ENCODE peak calls at places on chromosome 22, in six cellular contexts. F, K, W, B, U and H are unnamed samples.

GRCh38 chr22:36738416-36739020 is 35.0 kb upstream of the CACNG2 start:
- DNase-seq in U (no peak), F (peak), B (no peak), W (no peak), K (peak), H (no peak)

GRCh38 chr22:34866501-34867171 is 199.3 kb upstream of the ISX start:
- DNase-seq in U (no peak), F (no peak), K (no peak), W (no peak), B (peak), H (no peak)

GRCh38 chr22:36286096-36286957 is 33.4 kb downstream of the APOL1 start:
- DNase-seq in F (peak), B (peak), U (peak), W (peak), K (peak), H (no peak)

GRCh38 chr22:32307617-32308016 is 50.0 kb upstream of the RFPL3 start:
- DNase-seq in B (no peak), W (no peak), U (no peak), F (no peak), K (no peak), H (no peak)

GRCh38 chr22:40560551-40560950 is 76.0 kb downstream of the MRTFA start:
- DNase-seq in B (peak), F (no peak), U (no peak), W (peak), K (no peak), H (no peak)

GRCh38 chr22:40479126-40479800 is 108.9 kb downstream of the SGSM3 start:
- DNase-seq in K (peak), U (no peak), W (no peak), B (no peak), F (no peak), H (no peak)

GRCh38 chr22:20169253-20169822 is 18.5 kb upstream of the CCDC188 start:
- DNase-seq in K (no peak), F (no peak), U (no peak), B (no peak), W (no peak), H (no peak)

GRCh38 chr22:48651036-48651890 is 1176.4 kb downstream of the BRD1 start:
- DNase-seq in U (no peak), K (no peak), B (no peak), F (no peak), W (no peak), H (no peak)

GRCh38 chr22:17598318-17598717 is 30.2 kb downstream of the ATP6V1E1 start:
- DNase-seq in F (no peak), U (no peak), B (no peak), W (no peak), K (no peak), H (no peak)

GRCh38 chr22:47105085-47105484 is 342.6 kb downstream of the TBC1D22A start:
- DNase-seq in U (no peak), K (no peak), B (no peak), F (peak), W (no peak), H (no peak)